ENCODE peak calls at places on chromosomes 13 and 19, in four cellular contexts. E is HepG2, D is K562, P is GM12878. Q is an unnamed sample.

GRCh38 chr19:3020321-3020960 is 8.6 kb downstream of the TLE2 start:
- DNase-seq in E (no peak), D (no peak), P (no peak), Q (no peak)

GRCh38 chr19:47701717-47702552 is 11.3 kb upstream of the EHD2 start:
- DNase-seq in E (no peak), D (no peak), P (no peak), Q (no peak)

GRCh38 chr19:30222428-30222873 is 149.7 kb upstream of the ZNF536 start:
- DNase-seq in E (no peak), D (peak), P (no peak), Q (no peak)

GRCh38 chr13:62139597-62139996 is 723.9 kb upstream of the PCDH20 start:
- DNase-seq in E (no peak), D (no peak), P (no peak), Q (no peak)

GRCh38 chr19:28171983-28172382 is 1041.0 kb downstream of the UQCRFS1 start:
- DNase-seq in E (no peak), D (no peak), P (no peak), Q (no peak)

GRCh38 chr13:38763446-38764381 is 76.8 kb downstream of the FREM2 start:
- DNase-seq in E (peak), D (no peak), P (no peak), Q (no peak)

GRCh38 chr13:98775386-98775785 is 22.9 kb upstream of the SLC15A1 start:
- DNase-seq in E (no peak), D (no peak), P (no peak), Q (no peak)

GRCh38 chr13:99288069-99288468 is 19.1 kb downstream of the GPR183 start:
- DNase-seq in E (no peak), D (no peak), P (peak), Q (no peak)

GRCh38 chr13:50107205-50107604 is 92.0 kb downstream of the KCNRG start:
- DNase-seq in E (no peak), D (no peak), P (no peak), Q (no peak)

GRCh38 chr13:41405367-41405766 is 52.0 kb upstream of the RGCC start:
- DNase-seq in E (no peak), D (no peak), P (no peak), Q (no peak)

GRCh38 chr13:45728759-45729158 is 26.6 kb downstream of the CBY2 start:
- DNase-seq in E (peak), D (peak), P (no peak), Q (peak)

GRCh38 chr19:58001895-58002369 is 688 bp downstream of the ZNF606 start:
- DNase-seq in E (peak), D (no peak), P (no peak), Q (no peak)

GRCh38 chr19:18741124-18741493 is 50.0 kb downstream of the COMP start:
- DNase-seq in E (no peak), D (no peak), P (no peak), Q (no peak)
- TF ChIP-seq POLR2A in E (no peak), D (no peak), P (no peak), Q (no peak)

GRCh38 chr13:33340631-33341030 is 55.1 kb upstream of the STARD13 start:
- DNase-seq in E (no peak), D (no peak), P (no peak), Q (no peak)
- TF ChIP-seq ZBTB33 in E (no peak), D (no peak), P (no peak), Q (no peak)

GRCh38 chr19:50026550-50026906 is 723 bp downstream of the ZNF473 start:
- DNase-seq in E (no peak), D (no peak), P (no peak), Q (no peak)

GRCh38 chr19:50022823-50023222 is 2.3 kb downstream of the VRK3 start:
- DNase-seq in E (peak), D (no peak), P (no peak), Q (no peak)

GRCh38 chr19:50025022-50025793 is at the start of gene VRK3:
- DNase-seq in E (peak), D (peak), P (peak), Q (peak)

GRCh38 chr19:50024719-50025021 is 502 bp downstream of the VRK3 start:
- DNase-seq in E (no peak), D (no peak), P (no peak), Q (no peak)

GRCh38 chr19:50025794-50026549 is at the start of gene ZNF473:
- DNase-seq in E (peak), D (peak), P (no peak), Q (no peak)
- TF ChIP-seq POLR2A in E (peak), D (peak), P (peak), Q (no peak)

DNA sequence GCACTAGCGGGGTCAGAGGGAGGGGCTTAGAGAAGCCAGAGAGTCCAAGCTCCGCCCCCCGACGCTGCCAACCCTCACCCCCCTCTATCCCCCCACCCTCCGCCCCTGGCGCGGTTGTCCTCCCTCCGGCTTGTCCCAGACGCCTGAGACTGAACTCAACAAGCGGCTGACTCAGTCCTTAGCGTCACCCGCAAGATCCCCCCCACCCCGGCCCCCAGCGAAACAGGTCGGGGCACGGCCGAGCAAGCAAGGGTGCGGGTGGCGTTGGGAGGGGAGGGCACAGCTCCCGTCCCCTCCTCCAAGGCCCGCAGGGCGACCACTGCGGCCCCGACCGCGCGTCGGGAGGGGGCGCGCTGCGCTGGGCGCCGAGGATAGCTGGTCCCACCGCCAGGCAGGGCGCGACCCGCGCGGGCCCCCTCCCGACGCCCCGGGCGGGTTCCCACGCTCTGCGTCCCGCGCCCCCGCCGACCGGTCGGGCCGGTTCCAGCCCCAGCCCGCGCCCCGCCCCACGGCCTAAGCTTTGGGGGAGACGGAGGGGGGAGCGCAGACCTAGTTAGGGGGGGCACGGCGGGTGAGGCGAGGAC is 5.3 kb downstream of the NOTCH3 start:
- DNase-seq in E (no peak), D (peak), P (no peak), Q (no peak)
- TF ChIP-seq ZBTB33 in E (no peak), D (no peak), P (no peak), Q (no peak)

DNA sequence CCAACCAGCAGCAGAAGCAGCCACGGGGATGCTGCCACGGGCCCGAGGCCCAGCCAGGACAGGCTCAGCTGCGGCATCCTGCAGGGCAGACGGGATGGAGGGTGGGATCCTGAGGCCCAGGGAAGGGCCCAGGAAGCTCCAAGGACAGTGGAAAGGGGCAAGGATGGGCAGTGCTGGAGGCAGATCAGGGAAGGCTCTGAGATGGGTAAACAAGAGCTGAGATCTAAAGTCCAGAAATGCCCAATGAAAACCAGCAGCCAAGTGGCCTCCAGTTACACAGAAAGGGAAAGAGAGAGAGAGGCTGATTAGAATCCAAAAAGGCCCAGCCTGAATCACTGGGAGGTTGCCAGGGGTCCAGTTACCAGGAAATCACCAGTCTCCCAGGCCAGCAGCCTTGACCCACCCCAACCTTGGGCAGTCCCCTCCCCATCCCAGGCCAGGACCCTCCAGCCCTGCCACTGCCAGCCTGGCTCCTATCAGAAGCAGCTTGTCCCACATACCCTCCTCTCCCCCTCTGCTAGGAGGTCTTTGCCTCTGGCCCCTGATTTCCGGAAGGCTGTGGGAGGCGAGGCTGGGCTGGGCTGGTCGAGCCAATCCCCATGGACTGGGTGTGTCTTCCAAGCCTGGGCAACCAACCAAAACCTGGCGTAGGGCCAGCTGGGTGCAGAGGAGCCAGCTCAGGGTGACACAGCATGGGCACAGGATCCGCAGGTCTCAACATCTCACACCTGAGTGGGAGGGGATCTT is at the start of gene CYP4F11:
- DNase-seq in E (peak), D (no peak), P (no peak), Q (peak)
- TF ChIP-seq POLR2A in E (peak), D (no peak), P (no peak), Q (no peak)

DNA sequence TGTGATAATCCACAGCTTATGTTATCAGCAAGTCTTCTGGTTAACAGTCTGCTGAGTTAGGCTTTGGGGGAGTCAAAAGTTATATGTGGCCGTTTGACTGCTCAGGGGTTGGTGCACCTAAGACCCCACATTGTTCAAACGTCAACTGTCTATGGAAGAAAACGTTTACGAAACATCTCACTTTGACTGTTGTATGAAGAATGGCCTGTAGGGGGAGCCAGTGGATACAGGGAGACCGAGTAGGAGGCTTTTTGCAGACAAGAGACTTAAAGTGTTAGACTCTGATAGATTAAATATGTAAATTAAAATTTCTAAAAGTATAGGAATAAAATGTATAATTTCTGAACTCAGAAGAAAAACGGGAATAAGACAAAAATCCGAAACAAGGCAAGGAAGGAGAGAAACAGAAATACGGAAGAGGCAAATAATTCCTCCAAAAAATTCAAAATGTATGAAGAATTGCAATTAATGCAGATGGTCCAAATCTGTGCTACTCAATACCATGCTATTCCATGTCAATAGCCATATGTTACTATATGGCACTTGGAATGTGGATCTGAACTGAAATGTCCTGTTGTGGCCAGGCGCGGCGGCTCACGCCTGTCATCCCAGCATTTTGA is 37.8 kb downstream of the TNFSF14 start:
- DNase-seq in E (peak), D (peak), P (peak), Q (peak)
- TF ChIP-seq ZBTB33 in E (no peak), D (no peak), P (no peak), Q (no peak)

GRCh38 chr19:34136127-34136526 is 36.2 kb upstream of the LSM14A start:
- DNase-seq in E (no peak), D (no peak), P (no peak), Q (no peak)

GRCh38 chr19:34135033-34135370 is 37.3 kb upstream of the LSM14A start:
- DNase-seq in E (no peak), D (no peak), P (no peak), Q (no peak)

GRCh38 chr19:34131100-34131499 is 41.2 kb upstream of the LSM14A start:
- DNase-seq in E (no peak), D (no peak), P (no peak), Q (no peak)

GRCh38 chr19:34135401-34135800 is 36.9 kb upstream of the LSM14A start:
- DNase-seq in E (no peak), D (no peak), P (no peak), Q (no peak)

GRCh38 chr19:34134190-34135032 is 37.9 kb upstream of the LSM14A start:
- DNase-seq in E (peak), D (peak), P (peak), Q (peak)
- TF ChIP-seq POLR2A in E (peak), D (peak), P (peak), Q (peak)

DNA sequence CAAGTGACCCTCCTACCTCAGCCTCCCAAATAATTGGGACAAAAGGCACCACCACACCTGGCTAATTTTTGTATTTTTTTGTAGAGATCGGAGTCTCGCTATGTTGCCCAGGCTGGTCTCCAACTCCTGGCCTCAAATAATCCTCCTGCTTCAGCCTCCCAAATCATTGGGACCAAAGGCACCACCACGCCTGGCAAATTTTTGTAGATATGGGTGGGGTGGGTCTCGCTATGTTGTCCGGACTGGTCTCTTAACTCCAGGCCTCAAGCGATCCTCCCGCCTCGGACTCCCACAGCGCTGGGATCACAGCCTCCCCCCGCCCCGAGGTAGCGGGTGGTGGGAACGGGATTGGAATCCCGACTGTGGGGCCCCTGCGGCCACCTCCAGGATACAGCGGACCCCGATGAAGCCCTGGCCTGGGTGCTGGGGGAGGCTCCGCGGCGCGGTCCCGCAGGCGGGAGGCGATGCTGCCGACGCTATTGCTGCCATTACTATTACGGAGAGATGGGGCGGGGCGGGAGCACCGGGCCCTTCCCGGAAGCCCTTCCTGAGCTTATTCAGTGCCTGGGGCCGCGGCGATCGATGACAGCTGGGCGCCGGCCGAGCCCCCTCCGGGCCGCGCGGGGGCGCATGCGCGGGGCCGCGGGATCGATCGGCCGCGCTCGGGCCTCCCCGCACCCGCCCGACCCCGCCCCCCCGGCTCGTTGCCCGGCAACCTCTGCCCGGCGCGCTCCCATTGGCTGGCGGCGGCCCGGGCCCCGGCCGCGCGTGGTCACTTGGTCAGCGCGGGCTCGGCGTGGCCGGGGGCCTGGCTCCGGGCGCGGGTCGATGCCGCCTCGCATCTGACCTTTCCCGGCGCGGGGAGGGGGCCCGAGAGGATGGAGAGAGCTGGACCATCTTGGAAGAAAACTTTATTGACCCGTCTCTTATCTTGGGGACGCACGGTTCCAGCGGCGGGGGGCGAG is 27.9 kb upstream of the ONECUT3 start:
- DNase-seq in E (peak), D (peak), P (no peak), Q (no peak)
- TF ChIP-seq ZBTB33 in E (peak), D (peak), P (no peak), Q (no peak)

GRCh38 chr19:1261512-1261862 is 7.6 kb upstream of the CIRBP start:
- DNase-seq in E (no peak), D (no peak), P (no peak), Q (no peak)
- TF ChIP-seq POLR2A in E (no peak), D (no peak), P (no peak), Q (no peak)

DNA sequence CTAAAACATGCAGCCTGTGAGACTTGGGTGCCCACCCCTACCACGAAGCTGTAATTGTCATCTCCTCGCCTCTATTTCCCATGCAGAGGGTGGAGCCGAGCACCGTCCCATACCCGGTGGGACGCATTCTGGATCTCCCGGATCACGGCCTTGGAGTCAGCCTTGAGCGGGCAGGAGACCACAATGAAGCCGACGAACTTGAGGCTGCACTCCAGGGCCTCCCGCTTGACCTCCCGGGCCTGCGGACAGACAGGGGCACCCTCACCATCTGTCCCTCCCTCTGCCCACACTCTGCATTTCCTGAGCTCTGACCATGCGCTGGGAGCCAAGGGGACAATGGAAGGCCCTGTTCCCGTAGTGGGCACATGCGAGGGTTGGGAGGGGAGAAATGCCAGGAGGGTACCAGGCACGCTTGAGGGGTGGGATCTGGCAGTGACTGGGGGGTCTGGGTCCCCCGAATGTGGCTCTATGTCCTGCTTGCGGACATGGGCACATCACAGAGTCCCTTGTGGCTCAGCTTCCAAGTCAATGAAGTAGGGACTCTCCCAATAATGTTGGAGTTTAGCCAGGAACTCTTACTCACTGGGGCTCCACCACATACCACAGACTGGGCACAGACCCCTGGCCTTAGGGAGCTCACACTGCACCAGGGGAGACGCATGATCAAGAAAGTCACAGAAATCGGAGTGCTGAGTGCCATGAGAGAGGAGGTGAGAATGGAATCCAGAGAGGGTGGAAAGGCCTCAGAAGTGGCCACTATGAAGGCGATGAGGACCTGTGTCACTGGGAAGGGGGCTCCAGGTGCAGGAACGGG is 9.2 kb upstream of the GMIP start:
- DNase-seq in E (no peak), D (no peak), P (no peak), Q (no peak)
- TF ChIP-seq ZBTB33 in E (no peak), D (no peak), P (no peak), Q (no peak)